ENCODE peak calls at places on chromosomes 2 and 18, in eight cellular contexts. C, Z, Y, F, W, M, S and X are unnamed samples. For H3K4me1, the result is how much of the 10 kb centered on the place peaks cover.

GRCh38 chr2:191262436-191262835 is 17.2 kb downstream of the MYO1B start:
- DNase-seq in M (no peak), S (no peak), Y (no peak), F (no peak), W (no peak), Z (no peak), C (no peak), X (no peak)

GRCh38 chr18:49911414-49911813 is 98.1 kb upstream of the ACAA2 start:
- DNase-seq in C (no peak), W (no peak), Y (no peak), F (no peak), Z (no peak), M (no peak), S (no peak), X (no peak)

GRCh38 chr2:53445376-53446072 is 322.1 kb upstream of the CHAC2 start:
- DNase-seq in F (peak), S (no peak), M (no peak), W (no peak), Z (no peak), Y (no peak), C (no peak), X (no peak)

GRCh38 chr2:182077451-182078142 is 91.9 kb downstream of the PPP1R1C start:
- DNase-seq in S (no peak), Y (peak), Z (no peak), C (no peak), W (no peak), M (no peak), F (peak), X (no peak)

GRCh38 chr2:55883339-55883738 is 40.2 kb downstream of the EFEMP1 start:
- DNase-seq in S (no peak), M (no peak), W (no peak), C (peak), Z (no peak), Y (peak), F (no peak), X (no peak)

GRCh38 chr2:170917957-170918356 is 11.1 kb upstream of the GORASP2 start:
- DNase-seq in C (no peak), F (no peak), Y (no peak), W (no peak), M (no peak), Z (no peak), S (no peak), X (no peak)

GRCh38 chr2:74099835-74100234 is 47.9 kb downstream of the BOLA3 start:
- DNase-seq in Y (no peak), M (no peak), Z (no peak), S (peak), C (peak), W (no peak), F (no peak), X (no peak)

GRCh38 chr2:73995810-73996209 is 11.1 kb downstream of the TET3 start:
- DNase-seq in Z (no peak), F (no peak), M (no peak), C (no peak), Y (no peak), S (no peak), W (no peak), X (no peak)

GRCh38 chr2:225233234-225233633 is 166.3 kb upstream of the NYAP2 start:
- DNase-seq in Z (no peak), C (no peak), M (no peak), W (no peak), F (no peak), Y (no peak), S (no peak), X (no peak)

GRCh38 chr2:241702155-241702404 is 241 bp downstream of the ING5 start:
- DNase-seq in C (no peak), Z (peak), F (no peak), Y (no peak), W (no peak), M (no peak), S (no peak), X (no peak)

GRCh38 chr2:133581027-133581760 is 12.9 kb upstream of the NCKAP5 start:
- DNase-seq in S (no peak), W (no peak), Z (no peak), Y (no peak), M (no peak), C (no peak), F (no peak), X (no peak)

GRCh38 chr2:45770773-45771172 is 119.3 kb downstream of the PRKCE start:
- DNase-seq in Z (no peak), F (no peak), Y (no peak), M (no peak), W (no peak), C (no peak), S (no peak), X (no peak)
- H3K4me3 ChIP-seq in Z (no peak), F (no peak), Y (no peak), M (peak), W (no peak), C (peak), S (no peak), X (peak)

GRCh38 chr2:235514627-235515363 is 21.0 kb downstream of the AGAP1 start:
- DNase-seq in S (no peak), F (peak), Y (no peak), W (no peak), M (no peak), Z (no peak), C (no peak), X (no peak)

GRCh38 chr2:235515364-235515742 is 21.5 kb downstream of the AGAP1 start:
- DNase-seq in M (no peak), C (no peak), Z (no peak), W (peak), F (no peak), S (no peak), Y (no peak), X (no peak)

GRCh38 chr2:235513984-235514626 is 20.3 kb downstream of the AGAP1 start:
- DNase-seq in C (no peak), S (no peak), F (no peak), Z (no peak), W (no peak), M (no peak), Y (no peak), X (no peak)

GRCh38 chr2:235516257-235516656 is 22.4 kb downstream of the AGAP1 start:
- DNase-seq in S (no peak), M (no peak), Y (no peak), F (no peak), C (no peak), W (no peak), Z (no peak), X (no peak)

DNA sequence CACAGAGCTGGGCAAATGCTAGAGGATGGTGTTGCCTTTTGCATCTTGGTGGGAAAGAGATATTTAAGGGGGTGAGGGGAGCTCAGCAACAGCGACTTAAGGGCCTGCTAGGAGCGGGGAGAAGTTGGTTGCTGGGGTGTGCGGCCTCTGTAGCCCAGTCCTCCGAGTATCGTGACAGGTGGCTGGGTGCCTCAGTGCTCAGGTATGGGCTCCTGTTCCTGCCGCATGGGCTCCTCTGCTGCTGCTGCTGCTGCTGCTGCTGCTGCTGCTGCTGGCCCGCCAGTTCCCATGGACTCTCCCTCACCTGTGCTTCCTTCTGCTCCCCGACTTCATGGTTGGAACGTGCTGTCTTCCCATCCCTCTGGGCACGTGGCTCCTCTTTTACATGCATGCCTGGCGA is 22.0 kb downstream of the AGAP1 start:
- DNase-seq in M (no peak), Y (no peak), F (no peak), W (no peak), Z (no peak), C (no peak), S (no peak), X (no peak)
- H3K4me1 ChIP-seq in M (under half), Y (under half), F (under half), W (under half), Z (under half), C (under half), S (under half), X (under half)

GRCh38 chr2:66438498-66439290 is 3.8 kb downstream of the MEIS1 start:
- DNase-seq in M (no peak), Z (no peak), C (no peak), Y (no peak), F (no peak), S (no peak), W (no peak), X (no peak)

GRCh38 chr2:66441651-66442365 is 6.9 kb downstream of the MEIS1 start:
- DNase-seq in C (no peak), Y (peak), F (no peak), M (no peak), Z (no peak), W (no peak), S (no peak), X (no peak)

GRCh38 chr2:66439291-66440010 is 4.5 kb downstream of the MEIS1 start:
- DNase-seq in Z (no peak), W (peak), F (no peak), Y (no peak), C (peak), S (no peak), M (no peak), X (no peak)

GRCh38 chr2:66440692-66441091 is 5.8 kb downstream of the MEIS1 start:
- DNase-seq in S (no peak), F (no peak), W (peak), Y (peak), Z (no peak), C (peak), M (no peak), X (no peak)

GRCh38 chr2:66440011-66440542 is 5.2 kb downstream of the MEIS1 start:
- DNase-seq in M (no peak), C (peak), F (no peak), W (peak), Z (no peak), S (no peak), Y (no peak), X (no peak)
- H3K4me3 ChIP-seq in M (peak), C (peak), F (no peak), W (peak), Z (no peak), S (peak), Y (peak), X (peak)

GRCh38 chr2:113217455-113218282 is 43.9 kb downstream of the PSD4 start:
- DNase-seq in C (no peak), S (no peak), Z (no peak), M (no peak), F (no peak), Y (no peak), W (no peak), X (no peak)
- H3K4me1 ChIP-seq in C (half or more), S (under half), Z (under half), M (under half), F (under half), Y (under half), W (under half), X (under half)

GRCh38 chr2:12286347-12286746 is 430.4 kb upstream of the TRIB2 start:
- DNase-seq in Y (no peak), M (no peak), F (no peak), W (no peak), Z (no peak), C (no peak), S (no peak), X (no peak)

GRCh38 chr2:12289105-12289802 is 427.5 kb upstream of the TRIB2 start:
- DNase-seq in F (no peak), Y (no peak), S (no peak), C (no peak), W (no peak), Z (no peak), M (no peak), X (no peak)

GRCh38 chr2:12287220-12287751 is 429.4 kb upstream of the TRIB2 start:
- DNase-seq in M (no peak), W (no peak), C (no peak), F (no peak), Z (no peak), S (no peak), Y (no peak), X (no peak)

GRCh38 chr2:12291303-12291702 is 425.4 kb upstream of the TRIB2 start:
- DNase-seq in S (no peak), F (no peak), Z (no peak), W (no peak), M (no peak), C (no peak), Y (no peak), X (no peak)

DNA sequence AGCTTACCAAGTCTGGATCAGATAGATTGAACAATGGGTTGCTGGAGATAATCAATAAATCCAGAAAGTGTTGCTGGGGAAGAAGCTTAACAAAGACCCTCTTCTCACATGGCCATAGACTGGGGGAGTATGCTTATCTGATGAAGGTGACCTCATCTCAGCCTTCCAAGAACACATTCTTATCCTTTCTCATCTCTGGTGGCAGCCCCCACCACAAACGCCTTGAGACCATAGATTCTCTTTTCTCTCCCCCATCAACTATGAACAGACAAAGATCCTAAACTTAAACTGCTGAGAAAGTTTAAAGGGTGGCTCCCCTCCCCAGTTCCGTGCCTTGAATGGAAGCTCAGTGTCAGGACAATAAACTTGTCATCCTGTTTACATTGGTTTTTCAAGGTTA is 428.7 kb upstream of the TRIB2 start:
- DNase-seq in W (no peak), M (no peak), C (no peak), S (no peak), Y (no peak), F (no peak), Z (no peak), X (no peak)
- H3K4me3 ChIP-seq in W (no peak), M (no peak), C (no peak), S (no peak), Y (no peak), F (no peak), Z (no peak), X (no peak)

GRCh38 chr2:217351378-217351777 is 491.5 kb upstream of the TNP1 start:
- DNase-seq in S (no peak), W (no peak), Z (no peak), C (no peak), M (no peak), F (no peak), Y (no peak), X (no peak)

GRCh38 chr2:217356795-217357194 is 496.9 kb upstream of the TNP1 start:
- DNase-seq in S (no peak), Y (no peak), Z (no peak), W (no peak), M (no peak), F (no peak), C (peak), X (peak)

GRCh38 chr2:217357886-217358620 is 498.2 kb upstream of the TNP1 start:
- DNase-seq in S (no peak), C (no peak), W (no peak), F (no peak), Y (no peak), Z (no peak), M (no peak), X (no peak)

GRCh38 chr2:217360111-217360510 is 500.2 kb upstream of the TNP1 start:
- DNase-seq in Y (no peak), C (no peak), F (no peak), W (no peak), M (no peak), S (no peak), Z (no peak), X (no peak)

DNA sequence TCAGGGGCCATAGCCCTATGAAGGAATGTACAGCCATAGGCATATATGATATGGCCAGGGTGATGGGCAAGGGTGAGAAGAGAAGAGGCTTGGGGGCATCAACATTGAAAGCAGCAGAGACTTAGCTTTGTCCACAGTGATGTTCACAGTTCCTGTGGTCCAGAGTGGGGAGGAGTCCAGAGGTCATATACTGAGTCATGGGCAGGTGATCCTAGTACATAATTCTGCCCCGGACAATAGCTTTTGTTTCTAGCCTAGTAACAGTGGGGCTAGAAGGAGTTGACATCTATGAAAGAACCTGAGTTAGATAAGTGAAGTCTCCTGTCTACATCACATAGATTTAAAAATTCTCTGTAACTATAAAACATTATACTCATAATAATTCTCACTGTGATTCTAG is 496.3 kb upstream of the TNP1 start:
- DNase-seq in C (no peak), F (no peak), M (no peak), Y (no peak), W (no peak), Z (no peak), S (no peak), X (no peak)
- H3K4me1 ChIP-seq in C (under half), F (under half), M (under half), Y (under half), W (under half), Z (under half), S (under half), X (half or more)

DNA sequence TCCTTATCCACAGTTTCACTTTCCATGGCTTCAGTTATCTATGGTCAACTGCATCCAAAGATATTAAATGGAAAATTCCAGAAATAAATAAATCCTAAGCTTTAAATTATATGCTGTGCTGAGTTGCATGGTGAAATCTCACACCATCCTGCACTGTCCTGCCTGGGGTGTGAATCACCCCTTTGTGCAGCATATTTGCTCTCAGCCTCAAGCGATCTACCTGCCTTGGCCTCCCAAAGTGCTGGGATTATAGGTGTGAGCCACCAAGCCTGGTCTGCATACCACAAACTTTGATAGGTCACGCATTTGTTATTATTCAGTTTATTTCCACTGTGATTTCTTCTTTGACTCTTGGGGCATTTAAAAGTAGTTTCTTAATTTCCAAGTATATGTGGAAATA is 117.2 kb downstream of the SPIRE1 start:
- DNase-seq in C (no peak), Z (no peak), Y (no peak), F (no peak), W (no peak), M (no peak), S (no peak), X (no peak)
- H3K4me3 ChIP-seq in C (no peak), Z (no peak), Y (no peak), F (no peak), W (no peak), M (no peak), S (no peak), X (no peak)